ENCODE peak calls at places on chromosome 1, in six cellular contexts. L is OCI-LY7; N is M059J; H is omental fat pad; R is NCI-H345; C is activated CD8-positive, alpha-beta memory T cell treated with anti-CD3 and anti-CD28 coated beads, Interleukin-2, amount 50 U/mL, for 48 hours. K is an unnamed sample.

GRCh38 chr1:18612088-18612487 is 18.6 kb upstream of the PAX7 start:
- DNase-seq in L (no peak), N (no peak), H (no peak), R (no peak), C (no peak), K (no peak)

GRCh38 chr1:225746361-225747179 is 31.1 kb upstream of the SRP9 start:
- DNase-seq in L (no peak), N (peak; percentile 88), H (no peak), R (peak; percentile 85), C (no peak), K (peak; percentile 91)

GRCh38 chr1:6301526-6301925 is 40.6 kb upstream of the GPR153 start:
- DNase-seq in L (no peak), N (peak; percentile 79), H (no peak), R (no peak), C (no peak), K (no peak)

GRCh38 chr1:236064674-236065508 is at the start of gene NID1:
- DNase-seq in L (no peak), N (peak; percentile 78), H (peak; percentile 27), R (peak; percentile 32), C (peak; percentile 68), K (peak; percentile 89)

GRCh38 chr1:39387452-39387851 is 104.0 kb upstream of the BMP8A start:
- DNase-seq in L (no peak), N (peak; percentile 92), H (no peak), R (no peak), C (no peak), K (no peak)

GRCh38 chr1:210790196-210790595 is 343.8 kb downstream of the KCNH1 start:
- DNase-seq in L (no peak), N (no peak), H (no peak), R (no peak), C (no peak), K (no peak)

GRCh38 chr1:117171900-117172501 is 38.7 kb downstream of the VTCN1 start:
- DNase-seq in L (no peak), N (peak; percentile 88), H (no peak), R (no peak), C (no peak), K (no peak)

GRCh38 chr1:153168686-153169085 is 18.0 kb upstream of the SPRR2G start:
- DNase-seq in L (no peak), N (no peak), H (no peak), R (no peak), C (no peak), K (no peak)

GRCh38 chr1:76154213-76154956 is 79.8 kb downstream of the ST6GALNAC3 start:
- DNase-seq in L (peak; percentile 88), N (peak; percentile 71), H (peak; percentile 81), R (peak; percentile 69), C (peak; percentile 92), K (peak; percentile 89)

GRCh38 chr1:230130172-230130944 is 63.3 kb downstream of the GALNT2 start:
- DNase-seq in L (no peak), N (no peak), H (no peak), R (no peak), C (no peak), K (no peak)

GRCh38 chr1:55214903-55215193 is 316 bp downstream of the USP24 start:
- DNase-seq in L (no peak), N (peak; percentile 45), H (no peak), R (no peak), C (peak; percentile 71), K (peak; percentile 86)

GRCh38 chr1:155051777-155052398 is 772 bp downstream of the ADAM15 start:
- DNase-seq in L (peak; percentile 37), N (peak; percentile 61), H (no peak), R (peak; percentile 91), C (peak; percentile 77), K (no peak)

GRCh38 chr1:70090875-70091274 is 114.5 kb downstream of the LRRC40 start:
- DNase-seq in L (no peak), N (peak; percentile 26), H (no peak), R (no peak), C (no peak), K (no peak)

GRCh38 chr1:108669679-108670078 is 8.8 kb upstream of the HENMT1 start:
- DNase-seq in L (no peak), N (no peak), H (no peak), R (no peak), C (no peak), K (no peak)

GRCh38 chr1:26391450-26391849 is 18.9 kb upstream of the ZNF683 start:
- DNase-seq in L (peak; percentile 40), N (peak; percentile 75), H (no peak), R (peak; percentile 3), C (no peak), K (no peak)

GRCh38 chr1:220556641-220557040 is 28.7 kb downstream of the MARK1 start:
- DNase-seq in L (no peak), N (no peak), H (no peak), R (no peak), C (no peak), K (no peak)

GRCh38 chr1:99544328-99544727 is 101.6 kb upstream of the PALMD start:
- DNase-seq in L (no peak), N (peak; percentile 67), H (no peak), R (peak; percentile 18), C (no peak), K (no peak)

GRCh38 chr1:27006683-27007082 is 6.0 kb downstream of the TENT5B start:
- DNase-seq in L (no peak), N (no peak), H (no peak), R (no peak), C (no peak), K (no peak)

GRCh38 chr1:2617981-2618470 is 14.8 kb downstream of the MMEL1 start:
- DNase-seq in L (no peak), N (no peak), H (no peak), R (peak; percentile 63), C (no peak), K (no peak)

GRCh38 chr1:186175588-186175987 is 199.5 kb downstream of the TPR start:
- DNase-seq in L (no peak), N (no peak), H (no peak), R (no peak), C (no peak), K (no peak)